ENCODE peak calls at places on chromosomes 7 and 10, in eight cellular contexts. S is heart right ventricle, M is A549, E is astrocyte of the spinal cord, P is astrocyte, T is hepatocyte, F is BJ, J is cardiac fibroblast. B is an unnamed sample.

GRCh38 chr10:21173433-21173963 is 276.4 kb upstream of the NEBL start:
- DNase-seq in S (no peak), M (no peak), E (no peak), P (no peak), T (peak; percentile 14), F (no peak), J (no peak), B (no peak)

GRCh38 chr7:81626008-81626407 is 143.8 kb downstream of the HGF start:
- DNase-seq in S (no peak), M (no peak), E (no peak), P (peak; percentile 64), T (no peak), F (no peak), J (peak; percentile 86), B (no peak)

GRCh38 chr7:40921589-40922315 is 781.1 kb downstream of the INHBA start:
- DNase-seq in S (no peak), M (no peak), E (no peak), P (no peak), T (no peak), F (no peak), J (no peak), B (peak; percentile 82)

GRCh38 chr10:110724937-110725336 is 80.8 kb downstream of the RBM20 start:
- DNase-seq in S (no peak), M (no peak), E (no peak), P (no peak), T (no peak), F (no peak), J (no peak), B (no peak)

GRCh38 chr7:30906520-30907240 is 5.0 kb upstream of the AQP1 start:
- DNase-seq in S (peak; percentile 9), M (no peak), E (no peak), P (peak; percentile 47), T (no peak), F (no peak), J (peak; percentile 30), B (no peak)

GRCh38 chr7:69932034-69932628 is 333.9 kb downstream of the AUTS2 start:
- DNase-seq in S (no peak), M (peak; percentile 6), E (peak; percentile 51), P (peak; percentile 26), T (peak; percentile 61), F (no peak), J (peak; percentile 37), B (no peak)

GRCh38 chr10:89668391-89669180 is 23.5 kb upstream of the PANK1 start:
- DNase-seq in S (no peak), M (no peak), E (no peak), P (no peak), T (peak; percentile 60), F (no peak), J (no peak), B (no peak)

GRCh38 chr10:34470307-34470706 is 344.8 kb downstream of the PARD3 start:
- DNase-seq in S (no peak), M (no peak), E (no peak), P (no peak), T (no peak), F (no peak), J (no peak), B (no peak)

GRCh38 chr10:86188326-86188725 is 178.3 kb downstream of the GRID1 start:
- DNase-seq in S (no peak), M (no peak), E (no peak), P (no peak), T (no peak), F (no peak), J (no peak), B (no peak)

GRCh38 chr7:118214051-118214832 is 10.3 kb upstream of the ANKRD7 start:
- DNase-seq in S (peak; percentile 79), M (peak; percentile 71), E (peak; percentile 88), P (peak; percentile 74), T (no peak), F (peak; percentile 14), J (peak; percentile 78), B (no peak)

GRCh38 chr10:56472978-56473377 is 111.9 kb upstream of the ZWINT start:
- DNase-seq in S (no peak), M (no peak), E (no peak), P (no peak), T (no peak), F (no peak), J (no peak), B (no peak)

GRCh38 chr10:57657164-57657765 is 610.4 kb downstream of the IPMK start:
- DNase-seq in S (no peak), M (peak; percentile 21), E (peak; percentile 68), P (peak; percentile 22), T (peak; percentile 83), F (no peak), J (peak; percentile 78), B (peak; percentile 10)

GRCh38 chr10:131569851-131570715 is 258.6 kb upstream of the TCERG1L start:
- DNase-seq in S (no peak), M (no peak), E (no peak), P (no peak), T (no peak), F (no peak), J (no peak), B (no peak)

GRCh38 chr7:103811997-103812396 is 177.5 kb downstream of the RELN start:
- DNase-seq in S (no peak), M (no peak), E (no peak), P (no peak), T (peak; percentile 20), F (no peak), J (no peak), B (no peak)

GRCh38 chr10:124145109-124145860 is 51.9 kb upstream of the CHST15 start:
- DNase-seq in S (peak; percentile 54), M (no peak), E (no peak), P (no peak), T (no peak), F (no peak), J (peak; percentile 10), B (no peak)

GRCh38 chr7:79272066-79272669 is 181.3 kb downstream of the MAGI2 start:
- DNase-seq in S (no peak), M (peak; percentile 18), E (peak; percentile 51), P (peak; percentile 26), T (peak; percentile 60), F (no peak), J (peak; percentile 71), B (no peak)

GRCh38 chr7:77658928-77659327 is 37.3 kb upstream of the RSBN1L start:
- DNase-seq in S (no peak), M (no peak), E (no peak), P (no peak), T (no peak), F (no peak), J (no peak), B (no peak)

GRCh38 chr10:132048294-132048667 is 17.5 kb upstream of the JAKMIP3 start:
- DNase-seq in S (no peak), M (no peak), E (no peak), P (no peak), T (no peak), F (no peak), J (no peak), B (no peak)

GRCh38 chr7:155353256-155353897 is 55.7 kb downstream of the INSIG1 start:
- DNase-seq in S (no peak), M (no peak), E (no peak), P (no peak), T (no peak), F (no peak), J (no peak), B (no peak)

GRCh38 chr10:132402781-132403241 is 5.8 kb downstream of the PWWP2B start:
- DNase-seq in S (no peak), M (no peak), E (no peak), P (no peak), T (no peak), F (no peak), J (no peak), B (no peak)

GRCh38 chr10:7567896-7568295 is 98.9 kb downstream of the ITIH5 start:
- DNase-seq in S (no peak), M (no peak), E (no peak), P (no peak), T (no peak), F (no peak), J (no peak), B (no peak)

GRCh38 chr7:136976504-136977251 is 108.2 kb downstream of the CHRM2 start:
- DNase-seq in S (no peak), M (no peak), E (no peak), P (no peak), T (no peak), F (peak; percentile 39), J (no peak), B (no peak)

GRCh38 chr7:15158141-15158810 is 255.7 kb upstream of the DGKB start:
- DNase-seq in S (no peak), M (no peak), E (no peak), P (no peak), T (no peak), F (no peak), J (peak; percentile 82), B (no peak)

GRCh38 chr10:110691139-110691538 is 47.0 kb downstream of the RBM20 start:
- DNase-seq in S (no peak), M (no peak), E (no peak), P (no peak), T (no peak), F (no peak), J (no peak), B (no peak)

GRCh38 chr7:139118803-139119485 is 9.4 kb upstream of the ZC3HAV1 start:
- DNase-seq in S (no peak), M (no peak), E (no peak), P (peak; percentile 3), T (peak; percentile 46), F (no peak), J (no peak), B (no peak)

GRCh38 chr10:121942749-121943148 is 14.9 kb upstream of the ATE1 start:
- DNase-seq in S (no peak), M (no peak), E (peak; percentile 93), P (peak; percentile 89), T (peak; percentile 17), F (peak; percentile 69), J (peak; percentile 95), B (no peak)

GRCh38 chr7:155021699-155022145 is 18.8 kb upstream of the PAXIP1 start:
- DNase-seq in S (no peak), M (no peak), E (no peak), P (no peak), T (no peak), F (no peak), J (no peak), B (no peak)

GRCh38 chr10:62019685-62020361 is 118.3 kb downstream of the ARID5B start:
- DNase-seq in S (no peak), M (no peak), E (no peak), P (no peak), T (no peak), F (no peak), J (peak; percentile 48), B (no peak)
- H3K4me3 ChIP-seq in S (no peak overlapping the region), M (no peak overlapping the region), E (no peak overlapping the region), P (peak overlapping the region; percentile 1), T (no peak overlapping the region), F (no peak overlapping the region), J (no peak overlapping the region), B (no peak overlapping the region)

GRCh38 chr10:122981066-122981464 is 864 bp downstream of the PSTK start:
- DNase-seq in S (no peak), M (peak; percentile 57), E (peak; percentile 68), P (peak; percentile 35), T (peak; percentile 46), F (no peak), J (peak; percentile 69), B (peak; percentile 22)
- TF ChIP-seq CTCF in S (no peak), M (peak; percentile 33), E (peak; percentile 54), P (peak; percentile 40), T (peak; percentile 32), F (peak; percentile 58), J (peak; percentile 71), B (peak; percentile 57)

GRCh38 chr7:94434031-94434430 is 39.3 kb downstream of the COL1A2 start:
- DNase-seq in S (no peak), M (no peak), E (peak; percentile 9), P (no peak), T (no peak), F (no peak), J (peak; percentile 65), B (no peak)
- H3K4me3 ChIP-seq in S (no peak overlapping the region), M (no peak overlapping the region), E (no peak overlapping the region), P (no peak overlapping the region), T (no peak overlapping the region), F (no peak overlapping the region), J (no peak overlapping the region), B (no peak overlapping the region)

GRCh38 chr10:103593022-103593570 is 99.6 kb downstream of the NEURL1 start:
- DNase-seq in S (no peak), M (no peak), E (no peak), P (no peak), T (no peak), F (no peak), J (no peak), B (no peak)
- TF ChIP-seq CTCF in S (no peak), M (no peak), E (no peak), P (no peak), T (no peak), F (no peak), J (no peak), B (no peak)